ENCODE peak calls at places on chromosomes 6 and 20, in seven cellular contexts. One of them, this sample, is unnamed.

GRCh38 chr6:122736166-122736565 is 43.4 kb upstream of the FABP7 start:
- DNase-seq in body of pancreas: no peak
- DNase-seq in IMR-90: no peak
- DNase-seq in NB4: no peak
- DNase-seq in gastrocnemius medialis: no peak
- DNase-seq in ovary: no peak
- DNase-seq in thyroid gland: no peak
- DNase-seq in this sample: no peak

GRCh38 chr6:126919947-126920346 is 198.5 kb upstream of the RSPO3 start:
- DNase-seq in body of pancreas: no peak
- DNase-seq in IMR-90: peak
- DNase-seq in gastrocnemius medialis: no peak
- DNase-seq in ovary: no peak
- DNase-seq in thyroid gland: no peak
- DNase-seq in NB4: no peak
- DNase-seq in this sample: no peak

GRCh38 chr6:44779130-44779826 is 391.8 kb downstream of the CDC5L start:
- DNase-seq in IMR-90: no peak
- DNase-seq in gastrocnemius medialis: no peak
- DNase-seq in ovary: no peak
- DNase-seq in NB4: peak
- DNase-seq in body of pancreas: no peak
- DNase-seq in thyroid gland: peak
- DNase-seq in this sample: no peak

GRCh38 chr6:3270258-3270657 is 11.5 kb downstream of the PSMG4 start:
- DNase-seq in body of pancreas: no peak
- DNase-seq in IMR-90: no peak
- DNase-seq in ovary: no peak
- DNase-seq in gastrocnemius medialis: no peak
- DNase-seq in NB4: no peak
- DNase-seq in thyroid gland: no peak
- DNase-seq in this sample: no peak

GRCh38 chr6:44223471-44224153 is at the start of gene SLC29A1:
- DNase-seq in body of pancreas: peak
- DNase-seq in IMR-90: peak
- DNase-seq in ovary: peak
- DNase-seq in NB4: peak
- DNase-seq in thyroid gland: peak
- DNase-seq in gastrocnemius medialis: peak
- DNase-seq in this sample: peak

GRCh38 chr6:32867022-32867477 is 13.1 kb downstream of the PSMB9 start:
- DNase-seq in IMR-90: no peak
- DNase-seq in ovary: no peak
- DNase-seq in NB4: peak
- DNase-seq in gastrocnemius medialis: no peak
- DNase-seq in thyroid gland: no peak
- DNase-seq in body of pancreas: no peak
- DNase-seq in this sample: no peak

GRCh38 chr20:50380697-50381040 is 129.5 kb upstream of the PTPN1 start:
- DNase-seq in thyroid gland: no peak
- DNase-seq in gastrocnemius medialis: no peak
- DNase-seq in body of pancreas: peak
- DNase-seq in NB4: no peak
- DNase-seq in ovary: peak
- DNase-seq in IMR-90: peak
- DNase-seq in this sample: no peak

GRCh38 chr6:37994238-37994637 is 174.7 kb downstream of the ZFAND3 start:
- DNase-seq in NB4: no peak
- DNase-seq in IMR-90: no peak
- DNase-seq in thyroid gland: no peak
- DNase-seq in body of pancreas: no peak
- DNase-seq in gastrocnemius medialis: no peak
- DNase-seq in ovary: no peak
- DNase-seq in this sample: no peak

GRCh38 chr6:52284131-52284459 is 447 bp downstream of the MCM3 start:
- DNase-seq in NB4: peak
- DNase-seq in gastrocnemius medialis: no peak
- DNase-seq in IMR-90: peak
- DNase-seq in thyroid gland: peak
- DNase-seq in ovary: no peak
- DNase-seq in body of pancreas: peak
- DNase-seq in this sample: no peak

GRCh38 chr20:57540889-57541288 is 15.9 kb upstream of the CTCFL start:
- DNase-seq in body of pancreas: no peak
- DNase-seq in thyroid gland: no peak
- DNase-seq in ovary: no peak
- DNase-seq in IMR-90: no peak
- DNase-seq in NB4: no peak
- DNase-seq in gastrocnemius medialis: no peak
- DNase-seq in this sample: no peak

GRCh38 chr6:149128489-149129145 is 188.9 kb upstream of the TAB2 start:
- DNase-seq in ovary: peak
- DNase-seq in gastrocnemius medialis: no peak
- DNase-seq in NB4: no peak
- DNase-seq in thyroid gland: no peak
- DNase-seq in body of pancreas: no peak
- DNase-seq in IMR-90: no peak
- DNase-seq in this sample: no peak

DNA sequence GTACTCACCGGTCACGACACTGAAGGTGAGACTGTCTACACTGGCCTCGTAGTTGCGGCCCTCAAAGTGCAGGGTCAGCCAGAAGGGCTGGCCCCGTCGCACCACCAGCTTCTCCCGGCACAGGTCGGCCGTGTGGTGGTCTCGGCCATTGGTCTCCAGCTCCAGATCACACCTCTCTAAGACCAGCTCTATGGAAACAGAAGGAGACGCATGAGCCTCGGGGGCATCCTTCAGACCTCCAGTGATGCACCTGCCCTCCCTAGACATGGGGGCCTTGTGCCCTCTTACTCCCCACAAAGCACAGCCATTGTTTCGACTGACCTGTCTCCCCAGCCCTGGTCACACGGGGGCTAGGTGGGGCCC is 3.7 kb downstream of the TGM2 start:
- DNase-seq in IMR-90: no peak
- DNase-seq in NB4: no peak
- DNase-seq in ovary: no peak
- DNase-seq in gastrocnemius medialis: no peak
- DNase-seq in body of pancreas: no peak
- DNase-seq in thyroid gland: no peak
- DNase-seq in this sample: no peak
- TF ChIP-seq CTCF in IMR-90: no peak
- TF ChIP-seq CTCF in NB4: no peak
- TF ChIP-seq CTCF in ovary: no peak
- TF ChIP-seq CTCF in gastrocnemius medialis: no peak
- TF ChIP-seq CTCF in body of pancreas: no peak
- TF ChIP-seq CTCF in thyroid gland: no peak
- TF ChIP-seq CTCF in this sample: no peak

GRCh38 chr6:35687658-35688604 is 784 bp downstream of the FKBP5 start:
- DNase-seq in gastrocnemius medialis: peak
- DNase-seq in NB4: peak
- DNase-seq in ovary: peak
- DNase-seq in body of pancreas: peak
- DNase-seq in IMR-90: peak
- DNase-seq in thyroid gland: peak
- DNase-seq in this sample: no peak

GRCh38 chr6:35683267-35683666 is 5.4 kb downstream of the FKBP5 start:
- DNase-seq in ovary: no peak
- DNase-seq in body of pancreas: no peak
- DNase-seq in NB4: no peak
- DNase-seq in thyroid gland: no peak
- DNase-seq in gastrocnemius medialis: no peak
- DNase-seq in IMR-90: no peak
- DNase-seq in this sample: no peak

GRCh38 chr6:35688605-35689322 is at the start of gene FKBP5:
- DNase-seq in gastrocnemius medialis: peak
- DNase-seq in thyroid gland: peak
- DNase-seq in ovary: peak
- DNase-seq in IMR-90: peak
- DNase-seq in NB4: peak
- DNase-seq in body of pancreas: peak
- DNase-seq in this sample: peak

GRCh38 chr6:35686873-35687557 is 1.7 kb downstream of the FKBP5 start:
- DNase-seq in body of pancreas: no peak
- DNase-seq in gastrocnemius medialis: no peak
- DNase-seq in ovary: no peak
- DNase-seq in IMR-90: no peak
- DNase-seq in thyroid gland: no peak
- DNase-seq in NB4: peak
- DNase-seq in this sample: no peak

DNA sequence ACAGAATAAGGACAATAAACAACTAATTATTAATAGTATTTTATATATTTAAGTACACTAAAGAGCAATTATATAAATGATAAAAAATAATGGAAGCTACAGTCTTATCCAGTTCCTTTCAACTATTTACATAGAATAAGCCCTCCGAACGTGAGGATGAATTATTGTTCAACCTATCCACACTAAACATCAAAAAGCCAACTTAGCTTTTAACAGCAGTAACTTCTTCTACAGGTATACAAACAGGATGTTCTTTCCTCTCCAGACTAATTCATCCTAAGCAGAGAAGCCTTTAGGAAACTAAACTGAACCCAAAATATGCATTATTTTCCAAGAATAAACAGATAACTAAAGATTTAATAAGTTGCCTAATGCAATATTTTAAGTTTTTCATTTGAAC is 2.3 kb downstream of the FKBP5 start:
- DNase-seq in IMR-90: no peak
- DNase-seq in gastrocnemius medialis: no peak
- DNase-seq in ovary: no peak
- DNase-seq in thyroid gland: no peak
- DNase-seq in NB4: no peak
- DNase-seq in body of pancreas: no peak
- DNase-seq in this sample: no peak
- TF ChIP-seq POLR2A in IMR-90: no peak
- TF ChIP-seq POLR2A in gastrocnemius medialis: no peak
- TF ChIP-seq POLR2A in ovary: no peak
- TF ChIP-seq POLR2A in thyroid gland: no peak
- TF ChIP-seq POLR2A in NB4: no peak
- TF ChIP-seq POLR2A in body of pancreas: no peak
- TF ChIP-seq POLR2A in this sample: no peak

GRCh38 chr20:31602779-31603441 is 2.2 kb upstream of the ID1 start:
- DNase-seq in thyroid gland: no peak
- DNase-seq in gastrocnemius medialis: no peak
- DNase-seq in body of pancreas: no peak
- DNase-seq in ovary: no peak
- DNase-seq in NB4: peak
- DNase-seq in IMR-90: peak
- DNase-seq in this sample: no peak
- H3K4me3 ChIP-seq in thyroid gland: no peak
- H3K4me3 ChIP-seq in gastrocnemius medialis: no peak
- H3K4me3 ChIP-seq in body of pancreas: no peak
- H3K4me3 ChIP-seq in ovary: no peak
- H3K4me3 ChIP-seq in NB4: no peak
- H3K4me3 ChIP-seq in IMR-90: peak
- H3K4me3 ChIP-seq in this sample: no peak

DNA sequence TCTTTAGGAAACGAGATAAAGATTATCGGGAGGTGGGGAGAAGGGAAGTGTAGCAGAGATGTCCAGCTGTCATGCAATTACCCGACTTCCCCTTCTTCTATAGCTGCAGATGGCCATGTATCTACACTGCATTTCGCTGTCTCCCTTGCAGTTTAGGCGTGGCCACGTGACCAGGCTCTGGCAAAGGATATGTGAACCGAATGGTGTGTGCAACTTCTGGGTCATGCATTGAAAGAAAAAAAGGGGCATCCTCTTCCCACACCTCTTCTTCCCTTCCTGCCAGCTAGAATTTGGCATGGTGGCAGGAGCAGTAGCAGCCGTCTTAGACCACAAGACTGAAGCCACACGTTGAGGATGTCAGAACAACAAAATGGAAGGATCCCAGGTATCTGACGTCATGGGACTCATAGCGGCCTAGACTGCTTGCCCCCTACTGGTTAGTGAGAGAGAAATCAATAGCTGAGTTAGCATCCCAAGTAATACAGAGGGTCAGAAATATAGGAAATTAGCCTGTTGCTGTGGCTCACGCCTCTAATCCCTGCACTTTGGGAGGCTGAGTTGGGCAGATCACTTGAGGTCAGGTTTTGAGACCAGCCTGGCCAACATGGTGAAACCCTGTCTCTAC is 32.8 kb downstream of the TCF15 start:
- DNase-seq in thyroid gland: no peak
- DNase-seq in gastrocnemius medialis: no peak
- DNase-seq in NB4: peak
- DNase-seq in IMR-90: peak
- DNase-seq in body of pancreas: no peak
- DNase-seq in ovary: no peak
- DNase-seq in this sample: no peak
- TF ChIP-seq CTCF in thyroid gland: no peak
- TF ChIP-seq CTCF in gastrocnemius medialis: no peak
- TF ChIP-seq CTCF in NB4: peak
- TF ChIP-seq CTCF in IMR-90: peak
- TF ChIP-seq CTCF in body of pancreas: no peak
- TF ChIP-seq CTCF in ovary: no peak
- TF ChIP-seq CTCF in this sample: no peak

GRCh38 chr6:30907758-30908591 is at the start of gene GTF2H4:
- DNase-seq in thyroid gland: peak
- DNase-seq in NB4: peak
- DNase-seq in body of pancreas: peak
- DNase-seq in gastrocnemius medialis: peak
- DNase-seq in ovary: peak
- DNase-seq in IMR-90: peak
- DNase-seq in this sample: peak
- TF ChIP-seq POLR2A in thyroid gland: no peak
- TF ChIP-seq POLR2A in NB4: peak
- TF ChIP-seq POLR2A in body of pancreas: peak
- TF ChIP-seq POLR2A in gastrocnemius medialis: no peak
- TF ChIP-seq POLR2A in ovary: peak
- TF ChIP-seq POLR2A in IMR-90: no peak
- TF ChIP-seq POLR2A in this sample: no peak

DNA sequence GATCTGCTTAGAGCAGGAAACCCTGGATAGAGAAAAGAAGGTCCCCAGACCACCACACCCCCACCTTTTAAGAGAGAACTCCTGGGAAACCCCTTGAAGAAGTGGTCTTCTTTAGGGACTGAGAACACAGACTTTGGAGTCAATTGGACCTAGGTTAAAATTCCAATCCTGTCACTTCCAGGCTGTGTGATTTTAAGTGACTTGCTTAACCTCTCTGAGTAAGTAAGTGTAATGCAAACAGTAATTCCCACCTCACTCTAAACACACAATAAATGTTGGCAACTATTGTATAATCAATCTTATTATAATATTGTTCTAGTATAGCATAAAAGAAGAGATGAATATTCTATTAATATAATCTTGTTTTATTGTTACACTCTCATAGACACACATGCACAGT is 3.3 kb downstream of the TFEB start:
- DNase-seq in ovary: no peak
- DNase-seq in IMR-90: no peak
- DNase-seq in body of pancreas: no peak
- DNase-seq in thyroid gland: no peak
- DNase-seq in NB4: no peak
- DNase-seq in gastrocnemius medialis: no peak
- DNase-seq in this sample: no peak
- H3K4me3 ChIP-seq in ovary: no peak
- H3K4me3 ChIP-seq in IMR-90: no peak
- H3K4me3 ChIP-seq in body of pancreas: no peak
- H3K4me3 ChIP-seq in thyroid gland: no peak
- H3K4me3 ChIP-seq in NB4: no peak
- H3K4me3 ChIP-seq in gastrocnemius medialis: peak
- H3K4me3 ChIP-seq in this sample: no peak

GRCh38 chr6:161917645-161918044 is 643.8 kb upstream of the AGPAT4 start:
- DNase-seq in IMR-90: no peak
- DNase-seq in ovary: no peak
- DNase-seq in body of pancreas: no peak
- DNase-seq in NB4: no peak
- DNase-seq in thyroid gland: no peak
- DNase-seq in gastrocnemius medialis: no peak
- DNase-seq in this sample: no peak
- TF ChIP-seq CTCF in IMR-90: no peak
- TF ChIP-seq CTCF in ovary: no peak
- TF ChIP-seq CTCF in body of pancreas: no peak
- TF ChIP-seq CTCF in NB4: no peak
- TF ChIP-seq CTCF in thyroid gland: no peak
- TF ChIP-seq CTCF in gastrocnemius medialis: no peak
- TF ChIP-seq CTCF in this sample: no peak